ENCODE peak calls at places on chromosomes 3 and 15, in ten cellular contexts. One of them, this sample, is unnamed.

GRCh38 chr15:79209690-79210089 is 72.8 kb upstream of the ANKRD34C start:
- DNase-seq in upper lobe of right lung: no peak
- DNase-seq in CD8-positive, alpha-beta T cell: no peak
- DNase-seq in CD4-positive, alpha-beta T cell: no peak
- DNase-seq in kidney: no peak
- DNase-seq in upper lobe of left lung: peak; percentile 44
- DNase-seq in hepatocyte: peak; percentile 14
- DNase-seq in neuronal stem cell: no peak
- DNase-seq in neural progenitor cell: peak; percentile 49
- DNase-seq in GM23248: no peak
- DNase-seq in this sample: no peak

GRCh38 chr3:121724130-121724529 is 25.4 kb downstream of the GOLGB1 start:
- DNase-seq in CD4-positive, alpha-beta T cell: no peak
- DNase-seq in neural progenitor cell: no peak
- DNase-seq in neuronal stem cell: no peak
- DNase-seq in hepatocyte: no peak
- DNase-seq in upper lobe of right lung: no peak
- DNase-seq in CD8-positive, alpha-beta T cell: no peak
- DNase-seq in upper lobe of left lung: no peak
- DNase-seq in GM23248: no peak
- DNase-seq in kidney: no peak
- DNase-seq in this sample: no peak

GRCh38 chr3:46959169-46959515 is 17.4 kb downstream of the CCDC12 start:
- DNase-seq in neuronal stem cell: no peak
- DNase-seq in hepatocyte: no peak
- DNase-seq in GM23248: peak; percentile 33
- DNase-seq in CD8-positive, alpha-beta T cell: no peak
- DNase-seq in upper lobe of left lung: no peak
- DNase-seq in neural progenitor cell: no peak
- DNase-seq in upper lobe of right lung: no peak
- DNase-seq in CD4-positive, alpha-beta T cell: no peak
- DNase-seq in kidney: no peak
- DNase-seq in this sample: no peak

GRCh38 chr3:121431717-121432517 is 113.9 kb downstream of the POLQ start:
- DNase-seq in kidney: no peak
- DNase-seq in CD8-positive, alpha-beta T cell: no peak
- DNase-seq in upper lobe of right lung: no peak
- DNase-seq in GM23248: peak; percentile 66
- DNase-seq in CD4-positive, alpha-beta T cell: peak; percentile 31
- DNase-seq in upper lobe of left lung: no peak
- DNase-seq in neural progenitor cell: no peak
- DNase-seq in hepatocyte: peak; percentile 56
- DNase-seq in neuronal stem cell: no peak
- DNase-seq in this sample: no peak

GRCh38 chr15:54559405-54560064 is 581.3 kb downstream of the UNC13C start:
- DNase-seq in kidney: no peak
- DNase-seq in neuronal stem cell: no peak
- DNase-seq in GM23248: no peak
- DNase-seq in upper lobe of right lung: no peak
- DNase-seq in hepatocyte: no peak
- DNase-seq in upper lobe of left lung: no peak
- DNase-seq in neural progenitor cell: no peak
- DNase-seq in CD4-positive, alpha-beta T cell: no peak
- DNase-seq in CD8-positive, alpha-beta T cell: no peak
- DNase-seq in this sample: no peak

GRCh38 chr3:42097166-42097946 is 6.2 kb downstream of the TRAK1 start:
- DNase-seq in neuronal stem cell: no peak
- DNase-seq in neural progenitor cell: no peak
- DNase-seq in CD4-positive, alpha-beta T cell: no peak
- DNase-seq in upper lobe of left lung: no peak
- DNase-seq in upper lobe of right lung: no peak
- DNase-seq in kidney: no peak
- DNase-seq in GM23248: peak; percentile 88
- DNase-seq in CD8-positive, alpha-beta T cell: no peak
- DNase-seq in hepatocyte: no peak
- DNase-seq in this sample: peak; percentile 57

GRCh38 chr3:96961576-96961975 is 147.2 kb downstream of the EPHA6 start:
- DNase-seq in hepatocyte: no peak
- DNase-seq in kidney: no peak
- DNase-seq in CD4-positive, alpha-beta T cell: no peak
- DNase-seq in neural progenitor cell: no peak
- DNase-seq in upper lobe of left lung: no peak
- DNase-seq in GM23248: peak; percentile 4
- DNase-seq in CD8-positive, alpha-beta T cell: no peak
- DNase-seq in neuronal stem cell: no peak
- DNase-seq in upper lobe of right lung: no peak
- DNase-seq in this sample: no peak

GRCh38 chr3:16112910-16113504 is 61.5 kb upstream of the GALNT15 start:
- DNase-seq in hepatocyte: no peak
- DNase-seq in CD4-positive, alpha-beta T cell: no peak
- DNase-seq in kidney: no peak
- DNase-seq in neuronal stem cell: no peak
- DNase-seq in GM23248: peak; percentile 93
- DNase-seq in neural progenitor cell: no peak
- DNase-seq in upper lobe of left lung: no peak
- DNase-seq in CD8-positive, alpha-beta T cell: no peak
- DNase-seq in upper lobe of right lung: no peak
- DNase-seq in this sample: no peak

GRCh38 chr3:189914799-189915198 is 205.9 kb downstream of the P3H2 start:
- DNase-seq in neuronal stem cell: no peak
- DNase-seq in hepatocyte: no peak
- DNase-seq in upper lobe of left lung: no peak
- DNase-seq in kidney: no peak
- DNase-seq in upper lobe of right lung: no peak
- DNase-seq in GM23248: peak; percentile 94
- DNase-seq in CD4-positive, alpha-beta T cell: no peak
- DNase-seq in neural progenitor cell: no peak
- DNase-seq in CD8-positive, alpha-beta T cell: no peak
- DNase-seq in this sample: no peak

GRCh38 chr3:192850501-192850981 is 67.1 kb downstream of the MB21D2 start:
- DNase-seq in hepatocyte: peak; percentile 83
- DNase-seq in upper lobe of right lung: no peak
- DNase-seq in kidney: no peak
- DNase-seq in CD4-positive, alpha-beta T cell: no peak
- DNase-seq in CD8-positive, alpha-beta T cell: no peak
- DNase-seq in upper lobe of left lung: peak; percentile 23
- DNase-seq in neural progenitor cell: no peak
- DNase-seq in GM23248: peak; percentile 86
- DNase-seq in neuronal stem cell: no peak
- DNase-seq in this sample: peak; percentile 20

DNA sequence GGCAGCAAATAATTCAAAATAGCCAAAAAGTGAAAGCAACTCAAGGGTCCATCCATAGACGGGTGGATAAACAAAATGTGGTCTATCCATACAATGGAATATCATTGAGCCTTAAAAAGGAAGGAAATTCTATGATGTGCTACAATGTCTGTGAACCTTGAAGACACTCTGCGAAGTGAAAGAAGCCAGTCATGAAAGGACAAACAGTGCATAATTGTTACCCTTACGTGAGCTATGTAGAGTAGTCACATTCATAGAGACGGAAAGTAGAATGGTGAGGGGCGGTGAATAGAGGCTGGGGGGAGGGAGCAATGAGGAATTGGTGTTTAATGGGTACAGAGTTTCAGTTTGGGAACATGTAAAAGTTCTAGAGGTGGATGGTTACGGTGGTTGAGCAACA is 18.1 kb downstream of the IGF1R start:
- DNase-seq in hepatocyte: no peak
- DNase-seq in CD4-positive, alpha-beta T cell: no peak
- DNase-seq in neural progenitor cell: no peak
- DNase-seq in CD8-positive, alpha-beta T cell: no peak
- DNase-seq in neuronal stem cell: no peak
- DNase-seq in upper lobe of right lung: no peak
- DNase-seq in GM23248: no peak
- DNase-seq in kidney: no peak
- DNase-seq in upper lobe of left lung: no peak
- DNase-seq in this sample: no peak
- H3K27ac ChIP-seq in hepatocyte: peak overlapping the region; percentile 47
- H3K27ac ChIP-seq in CD4-positive, alpha-beta T cell: no peak overlapping the region
- H3K27ac ChIP-seq in neural progenitor cell: no peak overlapping the region
- H3K27ac ChIP-seq in CD8-positive, alpha-beta T cell: no peak overlapping the region
- H3K27ac ChIP-seq in neuronal stem cell: no peak overlapping the region
- H3K27ac ChIP-seq in upper lobe of right lung: no peak overlapping the region
- H3K27ac ChIP-seq in GM23248: no peak overlapping the region
- H3K27ac ChIP-seq in kidney: no peak overlapping the region
- H3K27ac ChIP-seq in upper lobe of left lung: no peak overlapping the region
- H3K27ac ChIP-seq in this sample: no peak overlapping the region

GRCh38 chr15:95160316-95160715 is 929.0 kb downstream of the MCTP2 start:
- DNase-seq in CD4-positive, alpha-beta T cell: no peak
- DNase-seq in GM23248: no peak
- DNase-seq in neuronal stem cell: no peak
- DNase-seq in neural progenitor cell: no peak
- DNase-seq in CD8-positive, alpha-beta T cell: no peak
- DNase-seq in upper lobe of right lung: no peak
- DNase-seq in kidney: no peak
- DNase-seq in hepatocyte: no peak
- DNase-seq in upper lobe of left lung: no peak
- DNase-seq in this sample: no peak

GRCh38 chr15:95162069-95162468 is 930.7 kb downstream of the MCTP2 start:
- DNase-seq in neural progenitor cell: no peak
- DNase-seq in GM23248: peak; percentile 37
- DNase-seq in neuronal stem cell: no peak
- DNase-seq in CD4-positive, alpha-beta T cell: no peak
- DNase-seq in upper lobe of right lung: no peak
- DNase-seq in upper lobe of left lung: no peak
- DNase-seq in hepatocyte: no peak
- DNase-seq in kidney: no peak
- DNase-seq in CD8-positive, alpha-beta T cell: no peak
- DNase-seq in this sample: no peak

GRCh38 chr15:95162521-95162920 is 931.2 kb downstream of the MCTP2 start:
- DNase-seq in hepatocyte: no peak
- DNase-seq in upper lobe of left lung: no peak
- DNase-seq in neuronal stem cell: no peak
- DNase-seq in CD8-positive, alpha-beta T cell: no peak
- DNase-seq in kidney: no peak
- DNase-seq in upper lobe of right lung: no peak
- DNase-seq in GM23248: no peak
- DNase-seq in neural progenitor cell: no peak
- DNase-seq in CD4-positive, alpha-beta T cell: no peak
- DNase-seq in this sample: no peak

GRCh38 chr15:95162967-95163531 is 931.7 kb downstream of the MCTP2 start:
- DNase-seq in upper lobe of left lung: no peak
- DNase-seq in neural progenitor cell: no peak
- DNase-seq in CD8-positive, alpha-beta T cell: no peak
- DNase-seq in kidney: no peak
- DNase-seq in upper lobe of right lung: no peak
- DNase-seq in hepatocyte: peak; percentile 9
- DNase-seq in CD4-positive, alpha-beta T cell: no peak
- DNase-seq in neuronal stem cell: no peak
- DNase-seq in GM23248: peak; percentile 92
- DNase-seq in this sample: no peak
- H3K27ac ChIP-seq in upper lobe of left lung: no peak overlapping the region
- H3K27ac ChIP-seq in neural progenitor cell: no peak overlapping the region
- H3K27ac ChIP-seq in CD8-positive, alpha-beta T cell: no peak overlapping the region
- H3K27ac ChIP-seq in kidney: no peak overlapping the region
- H3K27ac ChIP-seq in upper lobe of right lung: no peak overlapping the region
- H3K27ac ChIP-seq in hepatocyte: peak overlapping the region; percentile 52
- H3K27ac ChIP-seq in CD4-positive, alpha-beta T cell: no peak overlapping the region
- H3K27ac ChIP-seq in neuronal stem cell: no peak overlapping the region
- H3K27ac ChIP-seq in GM23248: peak overlapping the region; percentile 81
- H3K27ac ChIP-seq in this sample: no peak overlapping the region

GRCh38 chr3:9749663-9750555 is at the start of gene OGG1:
- DNase-seq in CD8-positive, alpha-beta T cell: peak; percentile 84
- DNase-seq in upper lobe of right lung: peak; percentile 98
- DNase-seq in neuronal stem cell: peak; percentile 96
- DNase-seq in GM23248: peak; percentile 99
- DNase-seq in hepatocyte: peak; percentile 99
- DNase-seq in kidney: peak; percentile 99
- DNase-seq in neural progenitor cell: peak; percentile 98
- DNase-seq in CD4-positive, alpha-beta T cell: peak; percentile 90
- DNase-seq in upper lobe of left lung: peak; percentile 96
- DNase-seq in this sample: peak; percentile 82

GRCh38 chr3:9749333-9749662 is 454 bp upstream of the OGG1 start:
- DNase-seq in neural progenitor cell: no peak
- DNase-seq in kidney: no peak
- DNase-seq in CD8-positive, alpha-beta T cell: no peak
- DNase-seq in hepatocyte: no peak
- DNase-seq in neuronal stem cell: no peak
- DNase-seq in CD4-positive, alpha-beta T cell: no peak
- DNase-seq in upper lobe of left lung: peak; percentile 87
- DNase-seq in GM23248: no peak
- DNase-seq in upper lobe of right lung: no peak
- DNase-seq in this sample: no peak

GRCh38 chr3:9746330-9746729 is 3.4 kb upstream of the OGG1 start:
- DNase-seq in neuronal stem cell: no peak
- DNase-seq in hepatocyte: peak; percentile 32
- DNase-seq in upper lobe of right lung: no peak
- DNase-seq in CD8-positive, alpha-beta T cell: no peak
- DNase-seq in upper lobe of left lung: no peak
- DNase-seq in neural progenitor cell: no peak
- DNase-seq in kidney: no peak
- DNase-seq in CD4-positive, alpha-beta T cell: no peak
- DNase-seq in GM23248: peak; percentile 84
- DNase-seq in this sample: no peak

GRCh38 chr3:9745521-9745920 is 4.2 kb upstream of the OGG1 start:
- DNase-seq in CD4-positive, alpha-beta T cell: no peak
- DNase-seq in upper lobe of left lung: peak; percentile 53
- DNase-seq in neuronal stem cell: no peak
- DNase-seq in kidney: no peak
- DNase-seq in neural progenitor cell: no peak
- DNase-seq in upper lobe of right lung: no peak
- DNase-seq in hepatocyte: no peak
- DNase-seq in GM23248: no peak
- DNase-seq in CD8-positive, alpha-beta T cell: no peak
- DNase-seq in this sample: no peak

GRCh38 chr3:9747267-9747666 is 2.5 kb upstream of the OGG1 start:
- DNase-seq in neuronal stem cell: no peak
- DNase-seq in upper lobe of left lung: no peak
- DNase-seq in CD4-positive, alpha-beta T cell: no peak
- DNase-seq in GM23248: peak; percentile 63
- DNase-seq in hepatocyte: no peak
- DNase-seq in CD8-positive, alpha-beta T cell: no peak
- DNase-seq in upper lobe of right lung: no peak
- DNase-seq in kidney: no peak
- DNase-seq in neural progenitor cell: no peak
- DNase-seq in this sample: no peak
- H3K27ac ChIP-seq in neuronal stem cell: no peak overlapping the region
- H3K27ac ChIP-seq in upper lobe of left lung: no peak overlapping the region
- H3K27ac ChIP-seq in CD4-positive, alpha-beta T cell: no peak overlapping the region
- H3K27ac ChIP-seq in GM23248: peak overlapping the region; percentile 12
- H3K27ac ChIP-seq in hepatocyte: no peak overlapping the region
- H3K27ac ChIP-seq in CD8-positive, alpha-beta T cell: no peak overlapping the region
- H3K27ac ChIP-seq in upper lobe of right lung: no peak overlapping the region
- H3K27ac ChIP-seq in kidney: no peak overlapping the region
- H3K27ac ChIP-seq in neural progenitor cell: no peak overlapping the region
- H3K27ac ChIP-seq in this sample: no peak overlapping the region

DNA sequence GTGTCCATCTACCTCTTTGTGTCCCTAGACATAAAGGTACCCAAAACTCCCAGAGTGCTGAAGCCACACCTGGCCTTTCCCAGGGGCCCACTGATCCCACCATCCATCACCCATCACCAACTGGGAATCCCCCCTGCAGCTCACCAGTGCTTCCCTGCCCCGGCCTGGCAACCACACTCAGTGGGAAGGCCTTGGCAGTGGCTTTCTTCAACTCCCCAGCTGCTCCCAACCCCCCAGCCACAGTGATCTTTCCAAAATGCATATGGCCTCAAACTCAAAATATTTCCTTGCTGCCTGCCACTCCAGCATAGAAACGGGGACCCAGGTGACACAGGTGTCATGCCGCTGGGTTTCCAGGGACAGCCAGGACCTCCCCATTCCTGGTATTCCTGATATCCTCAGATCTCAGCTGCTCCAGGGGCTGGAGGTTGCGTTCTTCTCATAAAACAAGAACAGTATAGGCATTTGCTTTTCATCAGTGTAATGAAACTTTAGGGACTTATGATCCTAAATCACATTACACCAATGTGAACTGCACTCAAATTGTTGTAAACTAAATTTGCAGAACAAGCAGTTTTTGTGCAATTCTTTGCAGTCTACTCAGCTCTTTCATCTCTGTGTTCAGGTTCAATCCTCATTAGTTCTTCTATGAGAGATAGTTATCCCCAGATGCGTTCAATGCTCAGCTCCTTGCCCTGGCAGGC is 1.3 kb downstream of the OCA2 start:
- DNase-seq in neuronal stem cell: no peak
- DNase-seq in CD8-positive, alpha-beta T cell: no peak
- DNase-seq in GM23248: no peak
- DNase-seq in hepatocyte: no peak
- DNase-seq in upper lobe of left lung: no peak
- DNase-seq in CD4-positive, alpha-beta T cell: no peak
- DNase-seq in kidney: no peak
- DNase-seq in neural progenitor cell: no peak
- DNase-seq in upper lobe of right lung: no peak
- DNase-seq in this sample: no peak
- H3K27ac ChIP-seq in neuronal stem cell: no peak overlapping the region
- H3K27ac ChIP-seq in CD8-positive, alpha-beta T cell: no peak overlapping the region
- H3K27ac ChIP-seq in GM23248: no peak overlapping the region
- H3K27ac ChIP-seq in hepatocyte: no peak overlapping the region
- H3K27ac ChIP-seq in upper lobe of left lung: no peak overlapping the region
- H3K27ac ChIP-seq in CD4-positive, alpha-beta T cell: no peak overlapping the region
- H3K27ac ChIP-seq in kidney: no peak overlapping the region
- H3K27ac ChIP-seq in neural progenitor cell: no peak overlapping the region
- H3K27ac ChIP-seq in upper lobe of right lung: no peak overlapping the region
- H3K27ac ChIP-seq in this sample: no peak overlapping the region

This sample was measured in caudate nucleus.